ENCODE peak calls at places on chromosomes 13 and 19, in six cellular contexts. O is psoas muscle; U is CD4-positive, alpha-beta T cell; Z is SHP77; R is fibroblast of the aortic adventitia; S is tibial artery. P is an unnamed sample.

GRCh38 chr13:70795484-70795883 is 687.2 kb upstream of the KLHL1 start:
- DNase-seq in O (no peak), U (no peak), Z (no peak), R (no peak), S (no peak), P (no peak)

GRCh38 chr13:33487575-33488243 is 202.2 kb upstream of the STARD13 start:
- DNase-seq in O (no peak), U (no peak), Z (peak; percentile 24), R (peak; percentile 80), S (peak; percentile 22), P (no peak)

GRCh38 chr19:44050740-44051653 is 839 bp upstream of the ZNF223 start:
- DNase-seq in O (no peak), U (peak; percentile 8), Z (no peak), R (no peak), S (no peak), P (no peak)

GRCh38 chr19:19782783-19783182 is 38.8 kb downstream of the ZNF506 start:
- DNase-seq in O (no peak), U (no peak), Z (no peak), R (no peak), S (no peak), P (no peak)

GRCh38 chr13:87107626-87108025 is 563.5 kb upstream of the SLITRK5 start:
- DNase-seq in O (no peak), U (no peak), Z (no peak), R (no peak), S (no peak), P (no peak)

GRCh38 chr19:37309834-37310575 is 60.9 kb upstream of the ZNF527 start:
- DNase-seq in O (no peak), U (no peak), Z (peak; percentile 28), R (no peak), S (no peak), P (no peak)

GRCh38 chr13:93254775-93255174 is 28.2 kb downstream of the GPC6 start:
- DNase-seq in O (no peak), U (no peak), Z (peak; percentile 42), R (no peak), S (no peak), P (no peak)

GRCh38 chr19:42246143-42246868 is 3.9 kb upstream of the GSK3A start:
- DNase-seq in O (peak; percentile 87), U (no peak), Z (peak; percentile 55), R (peak; percentile 81), S (peak; percentile 84), P (no peak)

GRCh38 chr19:21402303-21402985 is 5.5 kb downstream of the ZNF493 start:
- DNase-seq in O (no peak), U (no peak), Z (no peak), R (no peak), S (no peak), P (no peak)

GRCh38 chr19:13881692-13882418 is 4.9 kb downstream of the NANOS3 start:
- DNase-seq in O (no peak), U (peak; percentile 34), Z (peak; percentile 10), R (peak; percentile 23), S (no peak), P (no peak)

GRCh38 chr13:101520672-101521071 is 68.2 kb downstream of the ITGBL1 start:
- DNase-seq in O (no peak), U (no peak), Z (no peak), R (peak; percentile 64), S (no peak), P (no peak)

GRCh38 chr19:40954573-40954972 is 36.5 kb upstream of the CYP2B6 start:
- DNase-seq in O (no peak), U (no peak), Z (no peak), R (no peak), S (no peak), P (no peak)

GRCh38 chr13:95100525-95101121 is 200.6 kb downstream of the ABCC4 start:
- DNase-seq in O (no peak), U (no peak), Z (peak; percentile 57), R (peak; percentile 31), S (no peak), P (no peak)

GRCh38 chr13:49300716-49301589 is 53.2 kb downstream of the CDADC1 start:
- DNase-seq in O (peak; percentile 66), U (peak; percentile 45), Z (peak; percentile 65), R (peak; percentile 82), S (peak; percentile 48), P (no peak)

GRCh38 chr13:24923305-24923640 is 159.3 kb downstream of the RNF17 start:
- DNase-seq in O (no peak), U (no peak), Z (no peak), R (peak; percentile 92), S (no peak), P (no peak)

GRCh38 chr13:23754506-23754905 is 134.7 kb downstream of the MIPEP start:
- DNase-seq in O (no peak), U (peak; percentile 31), Z (no peak), R (peak; percentile 37), S (no peak), P (no peak)

GRCh38 chr19:2331601-2332246 is 3.2 kb downstream of the SPPL2B start:
- DNase-seq in O (peak; percentile 51), U (no peak), Z (no peak), R (no peak), S (no peak), P (no peak)

GRCh38 chr19:28635962-28636629 is 576.9 kb downstream of the UQCRFS1 start:
- DNase-seq in O (no peak), U (no peak), Z (no peak), R (no peak), S (no peak), P (no peak)

GRCh38 chr13:90770334-90770733 is 577.2 kb upstream of the MIR17HG start:
- DNase-seq in O (no peak), U (no peak), Z (no peak), R (no peak), S (no peak), P (no peak)

GRCh38 chr19:47247308-47247990 is 8.9 kb upstream of the CCDC9 start:
- DNase-seq in O (peak; percentile 89), U (peak; percentile 72), Z (peak; percentile 56), R (peak; percentile 85), S (peak; percentile 68), P (no peak)

GRCh38 chr13:84126671-84127171 is 244.4 kb upstream of the SLITRK1 start:
- DNase-seq in O (no peak), U (no peak), Z (peak; percentile 99), R (no peak), S (no peak), P (no peak)